ENCODE peak calls at places on chromosomes 5 and 9, in five cellular contexts. A is LoVo, P is anterior cingulate cortex, Q is left colon, N is ELR. O is an unnamed sample.

GRCh38 chr9:130893250-130894101 is 3.1 kb downstream of the QRFP start:
- DNase-seq in Q (peak; percentile 70), N (peak; percentile 35), A (no peak), P (no peak), O (no peak)

GRCh38 chr5:55062039-55062779 is 38.2 kb downstream of the GZMK start:
- DNase-seq in Q (peak; percentile 9), N (no peak), A (no peak), P (no peak), O (no peak)

GRCh38 chr9:133113163-133113927 is 7.7 kb downstream of the RALGDS start:
- DNase-seq in N (peak; percentile 57), P (no peak), A (no peak), Q (no peak), O (no peak)

GRCh38 chr5:72248352-72249032 is 71.5 kb downstream of the MRPS27 start:
- DNase-seq in Q (peak; percentile 8), N (peak; percentile 95), P (peak; percentile 17), A (peak; percentile 91), O (no peak)

GRCh38 chr5:82793808-82794419 is 283.3 kb downstream of the TMEM167A start:
- DNase-seq in A (peak; percentile 32), P (no peak), Q (peak; percentile 42), N (peak; percentile 47), O (no peak)

GRCh38 chr9:94919376-94920098 is 193.0 kb downstream of the AOPEP start:
- DNase-seq in Q (no peak), A (no peak), P (no peak), N (peak; percentile 84), O (no peak)

GRCh38 chr5:34503379-34504346 is 152.5 kb upstream of the RAI14 start:
- DNase-seq in P (peak; percentile 73), A (no peak), Q (no peak), N (no peak), O (no peak)

GRCh38 chr5:165844571-165844970 is 2339.2 kb downstream of the MAT2B start:
- DNase-seq in N (no peak), P (no peak), Q (no peak), A (no peak), O (no peak)

O was measured in NCI-H1048.